ENCODE peak calls at places on chromosomes 6 and 20, in four cellular contexts. C, O, F and P are unnamed samples.

GRCh38 chr6:13573669-13574110 is 711 bp upstream of the SIRT5 start:
- DNase-seq in F (peak), C (peak), O (peak), P (peak)

GRCh38 chr20:1964659-1965405 is 29.0 kb downstream of the PDYN start:
- DNase-seq in F (no peak), O (peak), C (no peak), P (no peak)

GRCh38 chr6:157263146-157263545 is 60.2 kb downstream of the TMEM242 start:
- DNase-seq in F (no peak), O (no peak), C (no peak), P (no peak)

GRCh38 chr6:4581468-4582420 is 194.5 kb upstream of the CDYL start:
- DNase-seq in O (peak), C (no peak), F (no peak), P (no peak)

GRCh38 chr6:5517781-5518180 is 256.5 kb downstream of the FARS2 start:
- DNase-seq in O (no peak), F (no peak), C (no peak), P (no peak)

GRCh38 chr6:123622780-123623179 is 14.0 kb downstream of the TRDN start:
- DNase-seq in F (no peak), O (no peak), C (no peak), P (no peak)

GRCh38 chr6:133341607-133342158 is 100.5 kb downstream of the EYA4 start:
- DNase-seq in O (peak), F (no peak), C (no peak), P (no peak)

GRCh38 chr6:42295688-42296087 is 78.0 kb upstream of the MRPS10 start:
- DNase-seq in F (no peak), C (no peak), O (no peak), P (no peak)

GRCh38 chr20:25310921-25311728 is 63.2 kb downstream of the PYGB start:
- DNase-seq in O (peak), F (no peak), C (no peak), P (peak)

GRCh38 chr6:31940256-31940664 is 5.6 kb upstream of the CFB start:
- DNase-seq in F (no peak), O (no peak), C (peak), P (no peak)

GRCh38 chr6:128079026-128079425 is 178.2 kb upstream of the THEMIS start:
- DNase-seq in F (no peak), C (no peak), O (no peak), P (no peak)

GRCh38 chr6:30614044-30614842 is 2.8 kb downstream of the PPP1R10 start:
- DNase-seq in C (no peak), O (peak), F (no peak), P (no peak)

GRCh38 chr6:74577619-74578018 is 628.2 kb downstream of the COL12A1 start:
- DNase-seq in O (no peak), C (no peak), F (no peak), P (no peak)

GRCh38 chr6:126228001-126228791 is 111.7 kb upstream of the CENPW start:
- DNase-seq in C (no peak), O (no peak), F (no peak), P (no peak)

GRCh38 chr20:64102647-64103354 is 4.6 kb downstream of the NPBWR2 start:
- DNase-seq in F (no peak), C (no peak), O (no peak), P (peak)

GRCh38 chr20:45798935-45799642 is 7.3 kb downstream of the DNTTIP1 start:
- DNase-seq in F (peak), O (peak), C (peak), P (peak)

DNA sequence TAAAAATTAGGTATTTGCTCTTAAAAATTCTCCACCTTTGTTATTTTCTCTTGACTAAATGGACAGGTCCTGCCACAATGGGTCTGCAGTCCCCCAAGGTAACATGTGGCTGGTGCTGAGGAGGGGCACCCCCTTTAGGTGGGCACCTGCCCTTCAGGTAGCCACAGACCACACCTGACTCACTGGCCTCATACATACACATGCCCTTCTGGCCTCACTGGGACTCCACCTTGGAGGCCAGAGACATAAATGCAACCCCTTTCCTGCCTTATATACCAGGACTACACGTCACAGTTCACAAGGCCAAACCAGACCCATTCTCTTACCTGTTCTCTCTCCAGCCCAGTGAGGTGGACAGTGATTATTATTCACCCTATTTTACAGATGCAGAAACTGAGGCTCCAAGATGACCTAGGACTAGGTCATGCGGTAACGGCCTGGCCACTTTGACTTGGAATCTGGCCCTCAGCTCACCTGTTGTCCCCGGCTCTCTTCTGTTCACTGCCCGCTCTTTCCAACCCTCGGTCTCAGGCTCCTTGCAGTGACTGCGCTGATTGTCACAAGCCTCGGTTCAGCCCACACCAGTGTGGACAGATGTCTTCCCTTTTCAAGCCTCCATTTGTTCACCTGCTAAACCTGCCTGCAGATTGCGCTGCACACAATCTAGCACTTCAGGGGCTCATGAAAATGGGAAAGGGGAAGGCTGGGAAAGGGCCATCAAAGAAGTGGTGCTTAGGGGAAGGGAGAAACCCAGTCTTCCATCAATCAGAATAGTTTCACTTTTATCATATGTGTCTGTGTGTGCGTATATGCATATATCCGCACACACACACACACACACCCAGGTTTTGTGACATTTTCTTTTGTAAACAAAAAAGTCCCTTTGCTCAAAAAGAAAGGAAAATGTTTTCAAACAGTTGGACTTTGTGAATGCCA is 121.7 kb downstream of the BCAS1 start:
- DNase-seq in O (no peak), F (no peak), C (no peak), P (no peak)
- H3K4me3 ChIP-seq in O (no peak), F (peak), C (no peak), P (no peak)

GRCh38 chr6:134609862-134610261 is 291.9 kb upstream of the SGK1 start:
- DNase-seq in O (no peak), C (no peak), F (no peak), P (no peak)

GRCh38 chr6:134619789-134620188 is 301.9 kb upstream of the SGK1 start:
- DNase-seq in C (peak), F (no peak), O (peak), P (no peak)

GRCh38 chr6:134619077-134619476 is 301.2 kb upstream of the SGK1 start:
- DNase-seq in C (no peak), F (no peak), O (no peak), P (no peak)

DNA sequence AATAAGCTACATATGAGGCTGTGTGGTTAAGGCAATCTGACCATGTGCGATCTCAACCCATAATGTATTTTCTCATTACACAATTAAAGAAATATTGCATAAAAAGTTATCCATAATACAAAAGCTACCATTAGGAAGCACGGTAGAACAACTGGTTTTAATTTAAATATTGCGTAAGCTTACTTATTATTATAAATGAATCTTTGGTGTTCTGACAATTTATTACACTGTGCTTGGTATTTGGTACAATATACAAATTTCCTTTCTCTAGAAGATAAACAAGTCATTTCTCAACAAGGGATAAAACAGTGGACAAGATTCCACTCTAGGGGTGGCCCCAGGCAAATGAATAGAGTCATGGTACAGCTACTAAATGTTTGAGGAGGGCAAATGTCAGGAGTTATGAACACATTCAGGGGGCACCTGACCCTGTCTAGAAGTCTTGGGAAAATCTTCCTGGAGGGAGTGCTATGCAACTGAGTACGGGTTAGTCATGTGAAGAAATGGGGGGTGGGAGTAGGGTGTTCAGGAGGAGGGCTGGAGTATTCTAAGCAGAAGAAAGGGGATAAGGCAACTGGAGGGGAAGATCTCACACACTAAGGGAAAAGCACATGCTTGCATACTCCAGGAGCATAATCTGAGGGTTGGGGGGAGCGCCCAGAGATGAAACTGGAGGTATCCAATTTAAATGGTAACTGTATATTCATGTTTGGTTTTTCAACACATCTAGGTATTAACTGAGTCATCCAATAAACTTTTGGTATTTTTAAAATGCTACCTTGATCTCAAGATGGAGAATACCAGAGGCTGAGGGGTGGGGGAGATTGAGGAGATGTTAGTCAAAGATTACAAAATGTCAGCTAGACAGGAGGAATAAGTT is 296.9 kb upstream of the SGK1 start:
- DNase-seq in F (no peak), C (no peak), O (no peak), P (no peak)
- TF ChIP-seq CTCF in F (no peak), C (no peak), O (no peak), P (no peak)

GRCh38 chr6:119467478-119468081 is 118.0 kb upstream of the MAN1A1 start:
- DNase-seq in O (peak), C (no peak), F (no peak), P (no peak)
- H3K4me3 ChIP-seq in O (no peak), C (no peak), F (peak), P (no peak)

GRCh38 chr20:18904624-18905023 is 91.0 kb downstream of the SCP2D1 start:
- DNase-seq in O (no peak), C (no peak), F (no peak), P (no peak)
- TF ChIP-seq CTCF in O (no peak), C (peak), F (peak), P (no peak)

GRCh38 chr6:44001318-44001868 is 125.9 kb downstream of the MRPL14 start:
- DNase-seq in O (peak), C (no peak), F (no peak), P (peak)

GRCh38 chr6:44004136-44004535 is 123.1 kb downstream of the MRPL14 start:
- DNase-seq in O (no peak), C (no peak), F (no peak), P (no peak)

GRCh38 chr6:44003345-44004061 is 123.7 kb downstream of the MRPL14 start:
- DNase-seq in C (no peak), O (no peak), F (no peak), P (no peak)

GRCh38 chr6:44002071-44002590 is 125.1 kb downstream of the MRPL14 start:
- DNase-seq in O (peak), F (no peak), C (no peak), P (peak)

GRCh38 chr6:44002591-44003344 is 124.5 kb downstream of the MRPL14 start:
- DNase-seq in F (peak), C (peak), O (peak), P (peak)
- H3K4me3 ChIP-seq in F (peak), C (no peak), O (peak), P (peak)